ENCODE peak calls at places on chromosomes 5 and 9, in four cellular contexts. W is CD4-positive, alpha-beta memory T cell; O is esophagus muscularis mucosa; I is adipocyte. L is an unnamed sample.

GRCh38 chr9:114069476-114070187 is 8.5 kb downstream of the AMBP start:
- DNase-seq in W (no peak), I (no peak), O (no peak), L (no peak)

GRCh38 chr5:84028093-84028492 is 307.4 kb upstream of the HAPLN1 start:
- DNase-seq in W (no peak), I (peak; percentile 32), O (no peak), L (no peak)

GRCh38 chr5:141135030-141135717 is at the start of gene PCDHB5:
- DNase-seq in I (peak; percentile 19), O (no peak), W (no peak), L (no peak)

GRCh38 chr9:128244443-128245226 is 31.2 kb downstream of the GOLGA2 start:
- DNase-seq in W (no peak), O (peak; percentile 96), I (peak; percentile 98), L (no peak)

GRCh38 chr9:98331536-98332259 is 76.2 kb upstream of the TBC1D2 start:
- DNase-seq in O (peak; percentile 64), W (peak; percentile 10), I (no peak), L (no peak)

GRCh38 chr9:127078988-127079387 is 43.4 kb downstream of the ANGPTL2 start:
- DNase-seq in W (no peak), O (no peak), I (no peak), L (no peak)

GRCh38 chr9:81289622-81290021 is 399.7 kb downstream of the TLE1 start:
- DNase-seq in I (no peak), O (no peak), W (no peak), L (no peak)

GRCh38 chr5:133967715-133968056 is 739 bp downstream of the C5orf15 start:
- DNase-seq in I (peak; percentile 60), O (no peak), W (peak; percentile 46), L (no peak)

GRCh38 chr5:133377736-133378135 is 234.6 kb downstream of the FSTL4 start:
- DNase-seq in W (no peak), I (no peak), O (no peak), L (no peak)

GRCh38 chr9:109319631-109320233 is 1.1 kb downstream of the EPB41L4B start:
- DNase-seq in I (no peak), W (peak; percentile 34), O (no peak), L (no peak)

GRCh38 chr5:75361310-75361709 is 24.3 kb downstream of the HMGCR start:
- DNase-seq in W (no peak), O (no peak), I (no peak), L (no peak)

GRCh38 chr9:34987160-34988040 is 2.1 kb upstream of the DNAJB5 start:
- DNase-seq in W (peak; percentile 46), I (no peak), O (no peak), L (no peak)

GRCh38 chr5:54869691-54870090 is 115.7 kb downstream of the ESM1 start:
- DNase-seq in I (peak; percentile 65), O (no peak), W (no peak), L (no peak)

GRCh38 chr9:72443855-72444254 is 77.6 kb upstream of the TMC1 start:
- DNase-seq in O (no peak), W (peak; percentile 42), I (no peak), L (no peak)

GRCh38 chr9:31166516-31166915 is 1217.9 kb upstream of the ACO1 start:
- DNase-seq in W (no peak), I (no peak), O (no peak), L (no peak)

GRCh38 chr5:116013931-116014330 is 18.3 kb upstream of the ARL14EPL start:
- DNase-seq in O (no peak), W (no peak), I (peak; percentile 37), L (no peak)

GRCh38 chr9:97848237-97848581 is 4.8 kb upstream of the FOXE1 start:
- DNase-seq in W (no peak), O (no peak), I (no peak), L (no peak)

GRCh38 chr5:111668713-111669112 is 88.3 kb downstream of the NREP start:
- DNase-seq in I (no peak), W (no peak), O (no peak), L (no peak)

GRCh38 chr9:123483191-123483803 is 127.3 kb downstream of the CRB2 start:
- DNase-seq in W (no peak), I (no peak), O (no peak), L (no peak)

GRCh38 chr9:69180670-69181069 is 6.6 kb downstream of the TJP2 start:
- DNase-seq in O (no peak), I (peak; percentile 92), W (peak; percentile 68), L (no peak)

GRCh38 chr5:93337138-93337537 is 243.9 kb downstream of the NR2F1-AS1 start:
- DNase-seq in I (no peak), O (no peak), W (no peak), L (no peak)

GRCh38 chr5:150258126-150258525 is 31.4 kb downstream of the CAMK2A start:
- DNase-seq in O (no peak), I (no peak), W (no peak), L (no peak)

GRCh38 chr9:135980926-135981630 is 19.9 kb upstream of the UBAC1 start:
- DNase-seq in O (no peak), W (peak; percentile 5), I (no peak), L (no peak)

GRCh38 chr5:10632110-10632903 is 68.4 kb downstream of the ANKRD33B start:
- DNase-seq in O (no peak), I (no peak), W (peak; percentile 67), L (no peak)

GRCh38 chr9:130446111-130446861 is 1.5 kb downstream of the ASS1 start:
- DNase-seq in O (no peak), I (peak; percentile 93), W (no peak), L (no peak)

GRCh38 chr9:130447193-130447816 is 2.5 kb downstream of the ASS1 start:
- DNase-seq in W (no peak), O (no peak), I (no peak), L (no peak)

GRCh38 chr9:130448771-130449170 is 4.0 kb downstream of the ASS1 start:
- DNase-seq in W (no peak), I (no peak), O (no peak), L (no peak)

GRCh38 chr9:130450344-130451003 is 5.7 kb downstream of the ASS1 start:
- DNase-seq in I (no peak), W (no peak), O (no peak), L (no peak)

DNA sequence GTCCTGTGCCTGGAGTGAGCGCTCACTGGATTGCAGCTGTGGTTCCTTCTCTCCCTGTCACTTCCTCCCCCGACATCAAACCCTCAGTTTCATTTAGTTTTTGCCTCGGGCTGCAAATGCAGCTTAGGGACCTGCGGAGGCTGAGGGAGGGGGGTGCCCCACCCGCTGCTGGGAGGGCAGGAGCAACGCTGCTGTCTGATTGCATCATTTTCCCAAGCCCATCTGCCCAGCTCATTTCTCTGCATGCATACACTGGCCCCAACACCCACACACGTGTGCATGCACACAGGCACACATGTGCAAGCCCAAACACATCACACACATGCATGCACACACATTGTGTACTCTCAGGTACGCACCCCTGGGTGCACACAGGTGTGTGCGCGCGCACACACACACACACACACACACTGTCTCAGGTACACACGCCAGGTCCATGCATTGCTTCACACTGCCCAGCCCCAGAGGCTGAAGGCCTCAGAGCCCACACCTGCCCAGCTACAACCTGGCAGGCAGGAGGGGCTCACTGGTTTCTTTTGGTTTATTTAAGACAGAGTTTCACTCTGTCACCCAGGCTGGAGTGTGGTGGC is 3.4 kb downstream of the ASS1 start:
- DNase-seq in O (no peak), W (no peak), I (peak; percentile 74), L (no peak)
- H3K4me1 ChIP-seq in O (peaks cover 74% of the 10 kb centered on the region), W (peaks cover 4% of the 10 kb centered on the region), I (peaks cover 55% of the 10 kb centered on the region), L (no peaks in the 10 kb centered on the region)

GRCh38 chr5:52841114-52841513 is 53.4 kb downstream of the ITGA1 start:
- DNase-seq in O (no peak), I (no peak), W (no peak), L (no peak)
- H3K4me1 ChIP-seq in O (peaks cover 97% of the 10 kb centered on the region), I (peaks cover 37% of the 10 kb centered on the region), W (peaks cover 7% of the 10 kb centered on the region), L (no peaks in the 10 kb centered on the region)

GRCh38 chr9:125189361-125190289 is at the start of gene PPP6C:
- DNase-seq in W (peak; percentile 98), I (peak; percentile 98), O (peak; percentile 98), L (peak; percentile 96)
- H3K4me1 ChIP-seq in W (peaks cover 81% of the 10 kb centered on the region), I (peaks cover 31% of the 10 kb centered on the region), O (peaks cover 54% of the 10 kb centered on the region), L (peaks cover 51% of the 10 kb centered on the region)

DNA sequence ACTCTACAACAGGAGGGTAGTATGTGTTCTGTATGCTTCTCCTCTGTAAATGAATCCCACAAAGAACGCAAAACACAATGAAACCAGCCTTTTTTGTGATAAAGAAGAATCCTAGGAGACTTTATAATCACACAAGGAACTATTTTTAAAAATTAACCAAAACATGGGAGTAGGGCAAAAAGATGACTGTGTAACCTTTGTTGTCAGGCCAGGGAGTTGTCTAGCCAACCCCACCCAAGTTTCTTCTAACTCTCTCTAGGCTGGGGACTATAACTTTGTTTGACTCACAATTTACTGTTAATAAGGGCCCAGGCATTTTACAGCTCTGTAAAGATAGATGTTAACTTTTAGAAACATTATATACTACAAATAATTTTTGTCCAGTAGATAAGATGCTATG is 176.1 kb downstream of the ADAMTS12 start:
- DNase-seq in O (no peak), W (no peak), I (no peak), L (no peak)
- H3K4me1 ChIP-seq in O (peaks cover 7% of the 10 kb centered on the region), W (no peaks in the 10 kb centered on the region), I (peaks cover 43% of the 10 kb centered on the region), L (no peaks in the 10 kb centered on the region)

GRCh38 chr9:121743441-121744001 is 92.1 kb downstream of the DAB2IP start:
- DNase-seq in W (no peak), I (peak; percentile 91), O (peak; percentile 93), L (no peak)
- H3K4me1 ChIP-seq in W (peaks cover 4% of the 10 kb centered on the region), I (peaks cover 37% of the 10 kb centered on the region), O (peaks cover 97% of the 10 kb centered on the region), L (peaks cover 8% of the 10 kb centered on the region)

GRCh38 chr9:16501098-16501663 is 369.3 kb downstream of the BNC2 start:
- DNase-seq in I (peak; percentile 54), O (no peak), W (no peak), L (no peak)
- H3K4me1 ChIP-seq in I (peaks cover 44% of the 10 kb centered on the region), O (peaks cover 32% of the 10 kb centered on the region), W (no peaks in the 10 kb centered on the region), L (no peaks in the 10 kb centered on the region)

GRCh38 chr5:14191325-14191724 is 48.2 kb downstream of the TRIO start:
- DNase-seq in W (no peak), O (no peak), I (no peak), L (no peak)
- H3K4me1 ChIP-seq in W (no peaks in the 10 kb centered on the region), O (peaks cover 97% of the 10 kb centered on the region), I (peaks cover 86% of the 10 kb centered on the region), L (no peaks in the 10 kb centered on the region)

GRCh38 chr9:111481885-111482636 is 2.1 kb downstream of the ECPAS start:
- DNase-seq in O (no peak), I (peak; percentile 74), W (no peak), L (no peak)
- H3K4me1 ChIP-seq in O (peaks cover 55% of the 10 kb centered on the region), I (peaks cover 22% of the 10 kb centered on the region), W (peaks cover 11% of the 10 kb centered on the region), L (peaks cover 8% of the 10 kb centered on the region)

GRCh38 chr5:72290356-72291133 is 29.5 kb downstream of the MRPS27 start:
- DNase-seq in W (no peak), I (peak; percentile 74), O (no peak), L (no peak)
- H3K4me1 ChIP-seq in W (no peaks in the 10 kb centered on the region), I (peaks cover 23% of the 10 kb centered on the region), O (peaks cover 5% of the 10 kb centered on the region), L (no peaks in the 10 kb centered on the region)

L was measured in naive thymus-derived CD4-positive, alpha-beta T cell.